ENCODE peak calls at places on chromosome 6, in four cellular contexts. One of them, this sample, is unnamed. For H3K36me3, the result is how much of the 10 kb centered on the place peaks cover.

GRCh38 chr6:99467509-99468106 is 42.5 kb upstream of the PNISR start:
- DNase-seq in GM12878: no peak
- DNase-seq in HepG2: peak
- DNase-seq in K562: peak
- DNase-seq in this sample: peak

GRCh38 chr6:148720897-148721296 is 25.9 kb upstream of the UST start:
- DNase-seq in GM12878: no peak
- DNase-seq in HepG2: no peak
- DNase-seq in K562: no peak
- DNase-seq in this sample: no peak

GRCh38 chr6:109672827-109673226 is 18.2 kb downstream of the AK9 start:
- DNase-seq in GM12878: no peak
- DNase-seq in HepG2: no peak
- DNase-seq in K562: no peak
- DNase-seq in this sample: peak

GRCh38 chr6:94570576-94570975 is 1006.8 kb upstream of the MANEA start:
- DNase-seq in GM12878: no peak
- DNase-seq in HepG2: no peak
- DNase-seq in K562: no peak
- DNase-seq in this sample: no peak

GRCh38 chr6:154276810-154277577 is 79.6 kb downstream of the IPCEF1 start:
- DNase-seq in GM12878: no peak
- DNase-seq in HepG2: peak
- DNase-seq in K562: peak
- DNase-seq in this sample: peak

GRCh38 chr6:75210885-75211739 is 5.3 kb upstream of the COL12A1 start:
- DNase-seq in GM12878: no peak
- DNase-seq in HepG2: peak
- DNase-seq in K562: peak
- DNase-seq in this sample: peak

GRCh38 chr6:160127270-160128124 is 5.9 kb downstream of the SLC22A1 start:
- DNase-seq in GM12878: no peak
- DNase-seq in HepG2: no peak
- DNase-seq in K562: no peak
- DNase-seq in this sample: no peak

GRCh38 chr6:90088009-90088408 is 193.7 kb downstream of the GJA10 start:
- DNase-seq in GM12878: no peak
- DNase-seq in HepG2: no peak
- DNase-seq in K562: no peak
- DNase-seq in this sample: peak

GRCh38 chr6:110621061-110621460 is 144.6 kb upstream of the SLC22A16 start:
- DNase-seq in GM12878: no peak
- DNase-seq in HepG2: no peak
- DNase-seq in K562: no peak
- DNase-seq in this sample: no peak

GRCh38 chr6:20205722-20206154 is 6.5 kb downstream of the MBOAT1 start:
- DNase-seq in GM12878: no peak
- DNase-seq in HepG2: no peak
- DNase-seq in K562: peak
- DNase-seq in this sample: no peak

GRCh38 chr6:4487538-4487937 is 288.7 kb upstream of the CDYL start:
- DNase-seq in GM12878: no peak
- DNase-seq in HepG2: peak
- DNase-seq in K562: no peak
- DNase-seq in this sample: no peak

GRCh38 chr6:139839506-139840156 is 465.2 kb upstream of the CITED2 start:
- DNase-seq in GM12878: no peak
- DNase-seq in HepG2: no peak
- DNase-seq in K562: no peak
- DNase-seq in this sample: no peak

GRCh38 chr6:134035823-134036296 is 16.6 kb downstream of the SLC2A12 start:
- DNase-seq in GM12878: peak
- DNase-seq in HepG2: peak
- DNase-seq in K562: no peak
- DNase-seq in this sample: peak

GRCh38 chr6:28489366-28490190 is 26.0 kb downstream of the GPX6 start:
- DNase-seq in GM12878: peak
- DNase-seq in HepG2: peak
- DNase-seq in K562: peak
- DNase-seq in this sample: peak

GRCh38 chr6:54695815-54696214 is 150.8 kb upstream of the FAM83B start:
- DNase-seq in GM12878: no peak
- DNase-seq in HepG2: no peak
- DNase-seq in K562: no peak
- DNase-seq in this sample: no peak

GRCh38 chr6:20881365-20881764 is 347.1 kb downstream of the CDKAL1 start:
- DNase-seq in GM12878: no peak
- DNase-seq in HepG2: no peak
- DNase-seq in K562: no peak
- DNase-seq in this sample: no peak

GRCh38 chr6:165662041-165662491 is 975 bp downstream of the PDE10A start:
- DNase-seq in GM12878: no peak
- DNase-seq in HepG2: no peak
- DNase-seq in K562: no peak
- DNase-seq in this sample: no peak
- TF ChIP-seq MYC in GM12878: no peak
- TF ChIP-seq MYC in HepG2: no peak
- TF ChIP-seq MYC in K562: no peak
- TF ChIP-seq MYC in this sample: no peak

GRCh38 chr6:158498362-158498761 is 61.5 kb upstream of the TMEM181 start:
- DNase-seq in GM12878: no peak
- DNase-seq in HepG2: no peak
- DNase-seq in K562: no peak
- DNase-seq in this sample: no peak
- H3K36me3 ChIP-seq in GM12878: under half
- H3K36me3 ChIP-seq in HepG2: half or more
- H3K36me3 ChIP-seq in K562: under half
- H3K36me3 ChIP-seq in this sample: under half

GRCh38 chr6:6890400-6890858 is 217.3 kb upstream of the RREB1 start:
- DNase-seq in GM12878: no peak
- DNase-seq in HepG2: no peak
- DNase-seq in K562: peak
- DNase-seq in this sample: no peak
- TF ChIP-seq MYC in GM12878: no peak
- TF ChIP-seq MYC in HepG2: no peak
- TF ChIP-seq MYC in K562: no peak
- TF ChIP-seq MYC in this sample: no peak

GRCh38 chr6:3013901-3014674 is 14.4 kb downstream of the NQO2 start:
- DNase-seq in GM12878: no peak
- DNase-seq in HepG2: no peak
- DNase-seq in K562: no peak
- DNase-seq in this sample: no peak

GRCh38 chr6:3013486-3013885 is 13.8 kb downstream of the NQO2 start:
- DNase-seq in GM12878: no peak
- DNase-seq in HepG2: no peak
- DNase-seq in K562: no peak
- DNase-seq in this sample: peak

GRCh38 chr6:3009930-3010329 is 10.2 kb downstream of the NQO2 start:
- DNase-seq in GM12878: no peak
- DNase-seq in HepG2: no peak
- DNase-seq in K562: no peak
- DNase-seq in this sample: no peak

GRCh38 chr6:3011158-3011557 is 11.5 kb downstream of the NQO2 start:
- DNase-seq in GM12878: no peak
- DNase-seq in HepG2: no peak
- DNase-seq in K562: no peak
- DNase-seq in this sample: no peak

DNA sequence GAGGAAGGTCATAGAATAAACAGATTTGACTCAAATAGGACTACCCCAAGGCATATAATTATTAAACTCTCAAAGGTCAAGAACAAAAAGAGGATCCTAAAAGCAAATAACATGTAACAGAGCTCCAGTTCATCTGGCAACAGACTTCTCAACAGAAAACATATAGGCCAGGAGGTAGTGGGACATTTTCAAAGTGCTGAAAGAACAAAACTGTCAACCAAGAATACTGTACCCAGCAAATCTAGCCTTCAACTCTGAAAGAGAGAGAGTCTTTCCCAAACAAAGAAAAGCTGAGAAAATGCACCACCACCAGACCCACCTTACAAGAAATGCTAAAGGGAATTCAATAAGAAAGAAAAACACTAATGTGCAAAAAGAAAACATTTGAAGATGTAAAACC is 11.9 kb downstream of the NQO2 start:
- DNase-seq in GM12878: no peak
- DNase-seq in HepG2: no peak
- DNase-seq in K562: no peak
- DNase-seq in this sample: no peak
- H3K36me3 ChIP-seq in GM12878: under half
- H3K36me3 ChIP-seq in HepG2: half or more
- H3K36me3 ChIP-seq in K562: half or more
- H3K36me3 ChIP-seq in this sample: under half

DNA sequence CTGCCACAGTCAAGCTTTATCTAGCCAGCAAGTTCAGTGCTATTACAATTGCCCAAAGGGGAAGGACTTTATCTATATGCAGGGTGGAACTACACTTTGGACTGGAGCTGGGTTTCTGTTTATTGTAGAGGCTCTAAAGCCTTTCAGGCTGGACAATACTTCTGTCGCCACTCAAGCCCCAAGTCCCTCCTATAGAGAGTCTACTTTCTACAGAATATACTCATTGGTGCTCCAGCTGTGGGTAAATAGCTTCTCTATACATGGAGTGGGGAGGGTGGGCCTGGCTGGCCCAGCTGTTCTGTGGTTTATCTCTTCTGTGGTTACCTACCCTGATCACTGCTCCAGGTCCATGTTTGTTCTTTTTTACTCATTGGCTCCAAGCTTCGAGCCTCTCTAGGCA is 151.8 kb upstream of the MYLIP start:
- DNase-seq in GM12878: no peak
- DNase-seq in HepG2: peak
- DNase-seq in K562: peak
- DNase-seq in this sample: no peak
- TF ChIP-seq MYC in GM12878: no peak
- TF ChIP-seq MYC in HepG2: no peak
- TF ChIP-seq MYC in K562: no peak
- TF ChIP-seq MYC in this sample: no peak

GRCh38 chr6:119186490-119186889 is 108.0 kb upstream of the FAM184A start:
- DNase-seq in GM12878: no peak
- DNase-seq in HepG2: no peak
- DNase-seq in K562: no peak
- DNase-seq in this sample: no peak
- H3K36me3 ChIP-seq in GM12878: under half
- H3K36me3 ChIP-seq in HepG2: half or more
- H3K36me3 ChIP-seq in K562: half or more
- H3K36me3 ChIP-seq in this sample: under half

GRCh38 chr6:136066005-136066404 is 184.1 kb downstream of the MTFR2 start:
- DNase-seq in GM12878: no peak
- DNase-seq in HepG2: no peak
- DNase-seq in K562: no peak
- DNase-seq in this sample: peak
- TF ChIP-seq MYC in GM12878: no peak
- TF ChIP-seq MYC in HepG2: no peak
- TF ChIP-seq MYC in K562: no peak
- TF ChIP-seq MYC in this sample: no peak

DNA sequence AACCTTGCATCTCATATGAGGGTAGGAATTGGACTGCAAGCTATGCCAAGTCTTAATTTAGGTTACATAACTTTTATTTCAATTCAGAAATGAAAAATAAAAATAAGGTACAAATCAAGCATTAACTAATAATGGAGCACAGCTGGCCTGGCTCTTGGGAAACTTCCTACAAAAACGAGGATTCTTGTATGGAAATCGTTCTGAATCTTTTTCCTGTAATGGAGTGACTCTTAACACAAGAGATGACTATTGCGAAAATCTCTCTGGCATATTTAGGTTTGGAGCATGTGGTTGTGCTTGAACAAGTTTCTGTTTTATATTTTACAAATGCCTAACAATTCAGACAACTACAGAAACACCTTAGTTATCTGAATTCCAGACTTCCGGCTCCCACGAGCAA is 34.0 kb upstream of the PI16 start:
- DNase-seq in GM12878: no peak
- DNase-seq in HepG2: no peak
- DNase-seq in K562: no peak
- DNase-seq in this sample: no peak
- H3K36me3 ChIP-seq in GM12878: under half
- H3K36me3 ChIP-seq in HepG2: under half
- H3K36me3 ChIP-seq in K562: half or more
- H3K36me3 ChIP-seq in this sample: under half